ENCODE peak calls at places on chromosome 13, in five cellular contexts. W is endothelial cell of umbilical vein, T is GM10248, F is RWPE1, R is WTC11. U is an unnamed sample.
A peak's percentile ranks its signal among the peaks of the same experiment; 100 is the strongest.

GRCh38 chr13:99352351-99353271 is 45.4 kb upstream of the GPR183 start:
- DNase-seq in W (no peak), T (no peak), F (no peak), R (no peak), U (no peak)

GRCh38 chr13:98317573-98318171 is 140.6 kb upstream of the RNF113B start:
- DNase-seq in W (no peak), T (no peak), F (no peak), R (no peak), U (no peak)

GRCh38 chr13:112928958-112929777 is 39.8 kb upstream of the MCF2L start:
- DNase-seq in W (peak; percentile 26), T (no peak), F (no peak), R (no peak), U (no peak)

GRCh38 chr13:56314755-56315154 is 826.0 kb upstream of the PRR20A start:
- DNase-seq in W (no peak), T (no peak), F (no peak), R (no peak), U (no peak)

GRCh38 chr13:106205871-106206270 is 329.6 kb downstream of the EFNB2 start:
- DNase-seq in W (no peak), T (no peak), F (no peak), R (no peak), U (no peak)

GRCh38 chr13:94157705-94158218 is 321.7 kb downstream of the DCT start:
- DNase-seq in W (no peak), T (no peak), F (no peak), R (no peak), U (no peak)

GRCh38 chr13:99314640-99315176 is 7.5 kb upstream of the GPR183 start:
- DNase-seq in W (peak; percentile 93), T (no peak), F (no peak), R (no peak), U (no peak)

GRCh38 chr13:102948006-102948405 is 102.2 kb downstream of the ERCC5 start:
- DNase-seq in W (no peak), T (no peak), F (no peak), R (no peak), U (no peak)

GRCh38 chr13:114050536-114051450 is 76.9 kb upstream of the C13orf46 start:
- DNase-seq in W (no peak), T (no peak), F (no peak), R (no peak), U (no peak)

DNA sequence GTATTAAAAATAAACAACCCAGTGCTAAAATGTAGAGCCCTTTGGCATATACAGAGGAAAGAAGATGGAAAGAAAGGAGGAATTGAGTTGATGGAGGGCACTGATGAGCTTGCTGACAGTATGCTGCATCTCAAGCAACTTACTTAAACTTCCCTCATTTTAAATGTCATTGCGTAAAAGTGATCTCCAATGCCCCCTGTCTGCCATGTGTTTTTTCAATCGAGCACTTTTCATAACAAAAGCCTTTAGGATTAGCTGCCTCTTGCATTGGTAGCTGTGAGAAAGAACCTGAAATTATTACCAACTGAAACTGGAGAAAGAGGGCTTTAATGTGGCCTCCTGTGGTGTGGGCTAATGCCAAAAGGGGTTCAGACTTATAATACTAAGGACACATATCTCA is 541.6 kb downstream of the SUCLA2 start:
- DNase-seq in W (no peak), T (no peak), F (no peak), R (no peak), U (no peak)
- TF ChIP-seq CTCF in W (no peak), T (no peak), F (no peak), R (no peak), U (no peak)

GRCh38 chr13:25288966-25289365 is 1.7 kb upstream of the MTMR6 start:
- DNase-seq in W (no peak), T (no peak), F (no peak), R (no peak), U (no peak)

GRCh38 chr13:25292301-25292700 is 5.0 kb upstream of the MTMR6 start:
- DNase-seq in W (no peak), T (no peak), F (no peak), R (no peak), U (no peak)

GRCh38 chr13:25295228-25295627 is 6.2 kb upstream of the NUP58 start:
- DNase-seq in W (no peak), T (no peak), F (no peak), R (no peak), U (no peak)

GRCh38 chr13:25286969-25287961 is at the start of gene MTMR6:
- DNase-seq in W (peak; percentile 95), T (peak; percentile 96), F (peak; percentile 84), R (peak; percentile 91), U (peak; percentile 99)

DNA sequence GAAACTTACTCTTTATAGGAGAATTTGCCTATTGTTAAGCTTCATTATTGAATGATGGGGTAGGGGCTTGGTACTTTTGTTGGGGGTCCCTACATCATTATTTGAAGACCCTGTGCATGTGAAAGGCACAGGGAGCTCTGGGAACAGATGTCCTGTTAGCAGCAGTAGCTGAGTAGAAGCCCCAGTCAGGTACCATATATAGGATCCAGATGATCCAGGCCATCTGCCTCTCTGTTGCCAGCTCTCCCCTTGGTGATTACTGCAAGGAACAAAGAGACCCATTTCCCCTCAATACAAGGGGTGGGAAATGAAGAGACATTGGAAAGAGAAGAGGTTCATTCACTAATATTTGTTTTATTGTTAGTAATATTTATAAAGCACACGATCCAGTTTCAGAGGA is 4.4 kb upstream of the MTMR6 start:
- DNase-seq in W (no peak), T (no peak), F (no peak), R (no peak), U (no peak)
- TF ChIP-seq CTCF in W (no peak), T (no peak), F (no peak), R (no peak), U (no peak)

GRCh38 chr13:76019421-76020044 is 383.4 kb downstream of the LMO7 start:
- DNase-seq in W (no peak), T (peak; percentile 4), F (no peak), R (peak; percentile 74), U (no peak)
- TF ChIP-seq CTCF in W (peak; percentile 49), T (peak; percentile 7), F (no peak), R (peak; percentile 1), U (no peak)

DNA sequence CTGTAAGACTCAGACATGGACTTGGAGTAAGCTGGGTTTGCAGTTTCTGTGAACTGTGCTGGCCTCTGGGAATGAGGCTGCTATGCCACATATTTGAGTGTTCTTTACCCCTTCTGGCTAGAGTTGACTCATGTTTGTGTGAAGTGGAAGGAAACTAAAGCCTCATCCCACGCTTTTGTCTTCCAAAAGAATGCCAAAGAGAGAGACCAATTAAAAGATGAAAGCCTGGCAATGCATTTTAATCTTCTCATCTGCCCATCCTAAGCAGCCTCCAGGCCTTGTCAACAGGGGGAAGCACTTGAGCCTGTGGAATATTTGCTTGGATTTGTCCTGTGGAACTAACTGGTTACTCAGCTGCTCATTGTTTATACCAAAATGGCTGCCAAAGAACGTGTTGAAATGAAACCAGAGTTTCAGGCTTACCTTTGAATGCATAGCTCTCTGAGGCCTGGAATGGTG is 49.1 kb downstream of the LMO7 start:
- DNase-seq in W (peak; percentile 16), T (no peak), F (no peak), R (no peak), U (no peak)
- TF ChIP-seq CTCF in W (no peak), T (no peak), F (no peak), R (no peak), U (no peak)

U was measured in activated B cell treated with CpG ODN at 0.5 μM for 24 hours.